ENCODE peak calls at places on chromosome 13, in eight cellular contexts. One of them, this sample, is unnamed. For H3K4me1 and H3K9me3, the result is how much of the 10 kb centered on the place peaks cover.

GRCh38 chr13:44609137-44609536 is 33.0 kb upstream of the TSC22D1 start:
- DNase-seq in IMR-90: no peak
- DNase-seq in A673: no peak
- DNase-seq in H1: no peak
- DNase-seq in CD8-positive, alpha-beta memory T cell: no peak
- DNase-seq in left ventricle myocardium inferior: no peak
- DNase-seq in kidney: no peak
- DNase-seq in breast epithelium: no peak
- DNase-seq in this sample: no peak

GRCh38 chr13:95784161-95784880 is 107.4 kb downstream of the DNAJC3 start:
- DNase-seq in breast epithelium: no peak
- DNase-seq in A673: no peak
- DNase-seq in kidney: no peak
- DNase-seq in H1: no peak
- DNase-seq in IMR-90: peak
- DNase-seq in left ventricle myocardium inferior: no peak
- DNase-seq in CD8-positive, alpha-beta memory T cell: no peak
- DNase-seq in this sample: no peak

GRCh38 chr13:80783926-80784325 is 443.0 kb upstream of the SPRY2 start:
- DNase-seq in CD8-positive, alpha-beta memory T cell: no peak
- DNase-seq in H1: no peak
- DNase-seq in A673: no peak
- DNase-seq in breast epithelium: no peak
- DNase-seq in IMR-90: no peak
- DNase-seq in left ventricle myocardium inferior: no peak
- DNase-seq in kidney: no peak
- DNase-seq in this sample: no peak

GRCh38 chr13:91112878-91113277 is 234.6 kb upstream of the MIR17HG start:
- DNase-seq in kidney: no peak
- DNase-seq in H1: no peak
- DNase-seq in breast epithelium: no peak
- DNase-seq in IMR-90: no peak
- DNase-seq in left ventricle myocardium inferior: no peak
- DNase-seq in A673: no peak
- DNase-seq in CD8-positive, alpha-beta memory T cell: no peak
- DNase-seq in this sample: no peak

GRCh38 chr13:94656766-94657165 is 55.1 kb downstream of the GPR180 start:
- DNase-seq in left ventricle myocardium inferior: no peak
- DNase-seq in H1: no peak
- DNase-seq in CD8-positive, alpha-beta memory T cell: no peak
- DNase-seq in A673: peak
- DNase-seq in IMR-90: peak
- DNase-seq in breast epithelium: no peak
- DNase-seq in kidney: no peak
- DNase-seq in this sample: no peak

GRCh38 chr13:34391071-34391470 is 551.0 kb upstream of the NBEA start:
- DNase-seq in CD8-positive, alpha-beta memory T cell: no peak
- DNase-seq in left ventricle myocardium inferior: no peak
- DNase-seq in breast epithelium: no peak
- DNase-seq in IMR-90: peak
- DNase-seq in kidney: no peak
- DNase-seq in A673: no peak
- DNase-seq in H1: no peak
- DNase-seq in this sample: no peak

GRCh38 chr13:93361703-93362102 is 135.1 kb downstream of the GPC6 start:
- DNase-seq in kidney: no peak
- DNase-seq in breast epithelium: no peak
- DNase-seq in IMR-90: peak
- DNase-seq in A673: no peak
- DNase-seq in CD8-positive, alpha-beta memory T cell: no peak
- DNase-seq in H1: no peak
- DNase-seq in left ventricle myocardium inferior: no peak
- DNase-seq in this sample: no peak

GRCh38 chr13:23541221-23541620 is 29.0 kb upstream of the TNFRSF19 start:
- DNase-seq in H1: no peak
- DNase-seq in CD8-positive, alpha-beta memory T cell: no peak
- DNase-seq in A673: no peak
- DNase-seq in left ventricle myocardium inferior: no peak
- DNase-seq in IMR-90: peak
- DNase-seq in kidney: no peak
- DNase-seq in breast epithelium: no peak
- DNase-seq in this sample: no peak

GRCh38 chr13:73090116-73090811 is 31.5 kb downstream of the KLF5 start:
- DNase-seq in breast epithelium: no peak
- DNase-seq in left ventricle myocardium inferior: no peak
- DNase-seq in CD8-positive, alpha-beta memory T cell: no peak
- DNase-seq in kidney: no peak
- DNase-seq in H1: peak
- DNase-seq in A673: peak
- DNase-seq in IMR-90: peak
- DNase-seq in this sample: peak

GRCh38 chr13:25232937-25233515 is 54.3 kb downstream of the MTMR6 start:
- DNase-seq in A673: peak
- DNase-seq in H1: no peak
- DNase-seq in CD8-positive, alpha-beta memory T cell: no peak
- DNase-seq in left ventricle myocardium inferior: no peak
- DNase-seq in IMR-90: peak
- DNase-seq in kidney: no peak
- DNase-seq in breast epithelium: no peak
- DNase-seq in this sample: no peak

GRCh38 chr13:43303040-43303729 is 279.8 kb downstream of the DNAJC15 start:
- DNase-seq in A673: peak
- DNase-seq in CD8-positive, alpha-beta memory T cell: no peak
- DNase-seq in breast epithelium: no peak
- DNase-seq in kidney: peak
- DNase-seq in left ventricle myocardium inferior: peak
- DNase-seq in H1: peak
- DNase-seq in IMR-90: peak
- DNase-seq in this sample: peak

GRCh38 chr13:62113145-62113544 is 697.5 kb upstream of the PCDH20 start:
- DNase-seq in IMR-90: no peak
- DNase-seq in kidney: no peak
- DNase-seq in H1: no peak
- DNase-seq in CD8-positive, alpha-beta memory T cell: no peak
- DNase-seq in breast epithelium: no peak
- DNase-seq in left ventricle myocardium inferior: no peak
- DNase-seq in A673: peak
- DNase-seq in this sample: no peak

DNA sequence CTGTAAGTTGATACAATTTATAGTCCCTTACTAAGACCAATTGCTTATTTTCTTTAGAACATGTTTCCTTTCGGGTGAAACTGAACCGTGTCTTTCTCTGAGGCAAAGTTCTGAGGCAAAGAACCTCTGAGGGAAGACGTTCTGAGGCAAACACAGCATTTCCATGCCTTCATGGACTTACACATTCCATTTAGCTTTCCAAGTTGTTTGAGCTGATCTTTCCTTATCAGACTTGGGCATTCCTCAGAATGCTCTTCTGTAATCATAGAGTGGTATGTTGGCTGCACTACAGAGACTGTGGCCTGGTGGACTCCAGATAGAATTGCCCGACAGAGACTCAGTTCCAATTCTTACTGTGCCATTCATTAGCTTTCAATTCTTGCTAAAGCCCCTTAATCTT is 579.0 kb downstream of the KCTD12 start:
- DNase-seq in left ventricle myocardium inferior: no peak
- DNase-seq in kidney: no peak
- DNase-seq in CD8-positive, alpha-beta memory T cell: no peak
- DNase-seq in breast epithelium: no peak
- DNase-seq in A673: no peak
- DNase-seq in H1: no peak
- DNase-seq in IMR-90: peak
- DNase-seq in this sample: no peak
- H3K4me1 ChIP-seq in left ventricle myocardium inferior: under half
- H3K4me1 ChIP-seq in kidney: under half
- H3K4me1 ChIP-seq in CD8-positive, alpha-beta memory T cell: under half
- H3K4me1 ChIP-seq in breast epithelium: under half
- H3K4me1 ChIP-seq in A673: under half
- H3K4me1 ChIP-seq in H1: under half
- H3K4me1 ChIP-seq in IMR-90: under half
- H3K4me1 ChIP-seq in this sample: under half

GRCh38 chr13:108363651-108364050 is 94.1 kb downstream of the TNFSF13B start:
- DNase-seq in kidney: no peak
- DNase-seq in IMR-90: no peak
- DNase-seq in breast epithelium: no peak
- DNase-seq in CD8-positive, alpha-beta memory T cell: no peak
- DNase-seq in H1: no peak
- DNase-seq in A673: no peak
- DNase-seq in left ventricle myocardium inferior: no peak
- DNase-seq in this sample: no peak

GRCh38 chr13:108375034-108375433 is 105.5 kb downstream of the TNFSF13B start:
- DNase-seq in breast epithelium: no peak
- DNase-seq in IMR-90: no peak
- DNase-seq in H1: no peak
- DNase-seq in kidney: no peak
- DNase-seq in CD8-positive, alpha-beta memory T cell: no peak
- DNase-seq in A673: no peak
- DNase-seq in left ventricle myocardium inferior: no peak
- DNase-seq in this sample: no peak

GRCh38 chr13:108368240-108368898 is 98.9 kb downstream of the TNFSF13B start:
- DNase-seq in left ventricle myocardium inferior: no peak
- DNase-seq in H1: no peak
- DNase-seq in kidney: no peak
- DNase-seq in A673: no peak
- DNase-seq in breast epithelium: no peak
- DNase-seq in IMR-90: no peak
- DNase-seq in CD8-positive, alpha-beta memory T cell: no peak
- DNase-seq in this sample: no peak

GRCh38 chr13:108365255-108365654 is 95.7 kb downstream of the TNFSF13B start:
- DNase-seq in H1: no peak
- DNase-seq in kidney: no peak
- DNase-seq in IMR-90: no peak
- DNase-seq in CD8-positive, alpha-beta memory T cell: no peak
- DNase-seq in A673: no peak
- DNase-seq in breast epithelium: no peak
- DNase-seq in left ventricle myocardium inferior: no peak
- DNase-seq in this sample: no peak

GRCh38 chr13:108369412-108369811 is 99.9 kb downstream of the TNFSF13B start:
- DNase-seq in kidney: no peak
- DNase-seq in breast epithelium: no peak
- DNase-seq in H1: no peak
- DNase-seq in CD8-positive, alpha-beta memory T cell: no peak
- DNase-seq in IMR-90: no peak
- DNase-seq in left ventricle myocardium inferior: no peak
- DNase-seq in A673: no peak
- DNase-seq in this sample: no peak
- H3K27ac ChIP-seq in kidney: no peak
- H3K27ac ChIP-seq in breast epithelium: no peak
- H3K27ac ChIP-seq in H1: no peak
- H3K27ac ChIP-seq in CD8-positive, alpha-beta memory T cell: no peak
- H3K27ac ChIP-seq in IMR-90: no peak
- H3K27ac ChIP-seq in left ventricle myocardium inferior: no peak
- H3K27ac ChIP-seq in A673: no peak
- H3K27ac ChIP-seq in this sample: no peak

GRCh38 chr13:40876020-40876738 is 86.8 kb downstream of the SLC25A15 start:
- DNase-seq in kidney: no peak
- DNase-seq in A673: no peak
- DNase-seq in CD8-positive, alpha-beta memory T cell: no peak
- DNase-seq in left ventricle myocardium inferior: no peak
- DNase-seq in breast epithelium: no peak
- DNase-seq in IMR-90: no peak
- DNase-seq in H1: no peak
- DNase-seq in this sample: no peak
- H3K9me3 ChIP-seq in kidney: under half
- H3K9me3 ChIP-seq in A673: under half
- H3K9me3 ChIP-seq in CD8-positive, alpha-beta memory T cell: under half
- H3K9me3 ChIP-seq in left ventricle myocardium inferior: half or more
- H3K9me3 ChIP-seq in breast epithelium: under half
- H3K9me3 ChIP-seq in IMR-90: under half
- H3K9me3 ChIP-seq in H1: under half
- H3K9me3 ChIP-seq in this sample: under half

DNA sequence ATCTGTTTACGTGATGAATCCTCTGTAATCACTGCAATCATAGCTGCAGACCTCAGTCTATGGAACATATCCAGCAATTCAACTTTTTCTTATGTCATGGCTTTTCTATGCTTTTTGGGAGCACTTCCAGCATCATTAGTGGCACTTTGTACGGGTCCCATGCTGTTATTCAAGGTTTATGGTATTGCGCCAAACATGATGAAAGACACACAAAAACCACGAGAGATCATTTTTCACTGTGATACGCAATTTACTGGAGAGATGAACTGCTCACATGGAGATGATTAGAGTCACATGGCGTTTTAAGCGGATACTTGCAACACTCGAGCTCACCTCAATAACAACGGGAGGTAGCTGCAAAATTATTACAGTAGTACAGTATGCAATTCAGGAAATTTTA is 2101.7 kb upstream of the PCDH20 start:
- DNase-seq in left ventricle myocardium inferior: no peak
- DNase-seq in CD8-positive, alpha-beta memory T cell: no peak
- DNase-seq in breast epithelium: no peak
- DNase-seq in H1: no peak
- DNase-seq in A673: peak
- DNase-seq in IMR-90: peak
- DNase-seq in kidney: no peak
- DNase-seq in this sample: no peak
- H3K4me1 ChIP-seq in left ventricle myocardium inferior: under half
- H3K4me1 ChIP-seq in CD8-positive, alpha-beta memory T cell: under half
- H3K4me1 ChIP-seq in breast epithelium: under half
- H3K4me1 ChIP-seq in H1: under half
- H3K4me1 ChIP-seq in A673: under half
- H3K4me1 ChIP-seq in IMR-90: under half
- H3K4me1 ChIP-seq in kidney: under half
- H3K4me1 ChIP-seq in this sample: under half

DNA sequence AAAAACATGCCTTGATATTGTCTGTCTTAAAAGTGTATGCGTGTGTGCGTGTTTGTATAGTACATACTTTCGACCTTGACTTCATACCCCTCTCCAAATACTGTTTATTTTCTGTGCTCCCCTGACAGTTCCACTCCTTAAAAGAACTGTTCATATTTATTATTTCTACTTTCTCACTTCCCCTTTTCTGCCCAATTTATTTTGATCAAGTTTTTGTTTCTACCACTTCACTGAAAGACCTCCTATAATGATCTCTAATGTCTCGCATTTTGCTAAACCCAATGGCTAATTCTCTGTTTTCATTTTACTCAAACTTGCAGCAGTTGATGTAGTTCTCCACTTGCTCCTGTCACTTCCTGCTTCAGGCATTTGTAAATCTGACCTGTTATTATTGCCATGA is 426.1 kb upstream of the KLF12 start:
- DNase-seq in CD8-positive, alpha-beta memory T cell: no peak
- DNase-seq in H1: no peak
- DNase-seq in left ventricle myocardium inferior: no peak
- DNase-seq in kidney: no peak
- DNase-seq in IMR-90: no peak
- DNase-seq in breast epithelium: no peak
- DNase-seq in A673: no peak
- DNase-seq in this sample: no peak
- H3K27ac ChIP-seq in CD8-positive, alpha-beta memory T cell: no peak
- H3K27ac ChIP-seq in H1: no peak
- H3K27ac ChIP-seq in left ventricle myocardium inferior: no peak
- H3K27ac ChIP-seq in kidney: no peak
- H3K27ac ChIP-seq in IMR-90: no peak
- H3K27ac ChIP-seq in breast epithelium: no peak
- H3K27ac ChIP-seq in A673: no peak
- H3K27ac ChIP-seq in this sample: no peak

GRCh38 chr13:97229699-97230098 is 7.6 kb downstream of the MBNL2 start:
- DNase-seq in IMR-90: no peak
- DNase-seq in kidney: no peak
- DNase-seq in CD8-positive, alpha-beta memory T cell: no peak
- DNase-seq in A673: no peak
- DNase-seq in H1: no peak
- DNase-seq in left ventricle myocardium inferior: no peak
- DNase-seq in breast epithelium: no peak
- DNase-seq in this sample: no peak
- H3K9me3 ChIP-seq in IMR-90: under half
- H3K9me3 ChIP-seq in kidney: under half
- H3K9me3 ChIP-seq in CD8-positive, alpha-beta memory T cell: under half
- H3K9me3 ChIP-seq in A673: under half
- H3K9me3 ChIP-seq in H1: under half
- H3K9me3 ChIP-seq in left ventricle myocardium inferior: under half
- H3K9me3 ChIP-seq in breast epithelium: under half
- H3K9me3 ChIP-seq in this sample: under half